ENCODE peak calls at places on chromosome 1, in five cellular contexts. One of them, this sample, is unnamed.
A peak's percentile ranks its signal among the peaks of the same experiment; 100 is the strongest.

GRCh38 chr1:209040351-209040750 is 543.2 kb upstream of the CAMK1G start:
- DNase-seq in SK-N-SH: no peak
- DNase-seq in H1: no peak
- DNase-seq in K562: no peak
- DNase-seq in HCT116: no peak
- DNase-seq in this sample: no peak

GRCh38 chr1:37486680-37487618 is 12.6 kb downstream of the ZC3H12A start:
- DNase-seq in SK-N-SH: peak; percentile 83
- DNase-seq in K562: peak; percentile 89
- DNase-seq in HCT116: peak; percentile 31
- DNase-seq in H1: peak; percentile 97
- DNase-seq in this sample: peak; percentile 65

GRCh38 chr1:171366099-171366498 is 52.1 kb downstream of the FMO4 start:
- DNase-seq in H1: no peak
- DNase-seq in HCT116: no peak
- DNase-seq in K562: no peak
- DNase-seq in SK-N-SH: no peak
- DNase-seq in this sample: no peak

GRCh38 chr1:212967767-212968166 is 17.4 kb downstream of the VASH2 start:
- DNase-seq in H1: no peak
- DNase-seq in SK-N-SH: peak; percentile 57
- DNase-seq in HCT116: peak; percentile 34
- DNase-seq in K562: peak; percentile 82
- DNase-seq in this sample: peak; percentile 69

GRCh38 chr1:42866549-42866948 is 20.1 kb downstream of the ZNF691 start:
- DNase-seq in K562: no peak
- DNase-seq in H1: no peak
- DNase-seq in HCT116: no peak
- DNase-seq in SK-N-SH: no peak
- DNase-seq in this sample: no peak

GRCh38 chr1:151326619-151327222 is 495 bp downstream of the PI4KB start:
- DNase-seq in HCT116: no peak
- DNase-seq in K562: no peak
- DNase-seq in SK-N-SH: peak; percentile 69
- DNase-seq in H1: no peak
- DNase-seq in this sample: peak; percentile 38

GRCh38 chr1:233672732-233673131 is 58.8 kb downstream of the KCNK1 start:
- DNase-seq in K562: no peak
- DNase-seq in H1: no peak
- DNase-seq in SK-N-SH: no peak
- DNase-seq in HCT116: no peak
- DNase-seq in this sample: no peak

GRCh38 chr1:2179283-2180013 is 15.1 kb downstream of the FAAP20 start:
- DNase-seq in K562: peak; percentile 40
- DNase-seq in HCT116: no peak
- DNase-seq in SK-N-SH: no peak
- DNase-seq in H1: no peak
- DNase-seq in this sample: no peak

GRCh38 chr1:39272027-39272790 is 67.7 kb downstream of the MACF1 start:
- DNase-seq in K562: peak; percentile 41
- DNase-seq in H1: no peak
- DNase-seq in SK-N-SH: no peak
- DNase-seq in HCT116: no peak
- DNase-seq in this sample: no peak

GRCh38 chr1:168485048-168485447 is 58.7 kb downstream of the XCL2 start:
- DNase-seq in H1: no peak
- DNase-seq in K562: no peak
- DNase-seq in HCT116: no peak
- DNase-seq in SK-N-SH: no peak
- DNase-seq in this sample: no peak

GRCh38 chr1:247373721-247374141 is 42.1 kb upstream of the ZNF496 start:
- DNase-seq in HCT116: no peak
- DNase-seq in SK-N-SH: peak; percentile 38
- DNase-seq in K562: peak; percentile 42
- DNase-seq in H1: peak; percentile 89
- DNase-seq in this sample: no peak

GRCh38 chr1:37814257-37814656 is 6.2 kb upstream of the YRDC start:
- DNase-seq in H1: no peak
- DNase-seq in SK-N-SH: no peak
- DNase-seq in K562: no peak
- DNase-seq in HCT116: no peak
- DNase-seq in this sample: no peak

GRCh38 chr1:18182518-18183160 is 75.0 kb downstream of the IGSF21 start:
- DNase-seq in H1: no peak
- DNase-seq in K562: no peak
- DNase-seq in HCT116: no peak
- DNase-seq in SK-N-SH: peak; percentile 73
- DNase-seq in this sample: no peak

GRCh38 chr1:2352341-2353214 is 38.8 kb downstream of the MORN1 start:
- DNase-seq in H1: no peak
- DNase-seq in HCT116: no peak
- DNase-seq in SK-N-SH: no peak
- DNase-seq in K562: no peak
- DNase-seq in this sample: no peak

GRCh38 chr1:201283836-201284553 is 689 bp downstream of the PKP1 start:
- DNase-seq in SK-N-SH: no peak
- DNase-seq in HCT116: no peak
- DNase-seq in H1: no peak
- DNase-seq in K562: no peak
- DNase-seq in this sample: no peak

GRCh38 chr1:47738560-47739182 is 258.5 kb downstream of the TRABD2B start:
- DNase-seq in H1: peak; percentile 86
- DNase-seq in HCT116: no peak
- DNase-seq in SK-N-SH: peak; percentile 74
- DNase-seq in K562: peak; percentile 78
- DNase-seq in this sample: no peak

GRCh38 chr1:216705686-216706085 is 17.5 kb downstream of the ESRRG start:
- DNase-seq in HCT116: no peak
- DNase-seq in H1: no peak
- DNase-seq in K562: no peak
- DNase-seq in SK-N-SH: peak; percentile 19
- DNase-seq in this sample: no peak

GRCh38 chr1:7564097-7564496 is 207.0 kb upstream of the VAMP3 start:
- DNase-seq in HCT116: no peak
- DNase-seq in H1: no peak
- DNase-seq in SK-N-SH: no peak
- DNase-seq in K562: no peak
- DNase-seq in this sample: no peak

GRCh38 chr1:209720826-209721225 is 16.2 kb downstream of the HSD11B1 start:
- DNase-seq in SK-N-SH: no peak
- DNase-seq in H1: no peak
- DNase-seq in HCT116: no peak
- DNase-seq in K562: no peak
- DNase-seq in this sample: no peak

GRCh38 chr1:47207811-47208373 is 18.1 kb upstream of the PDZK1IP1 start:
- DNase-seq in SK-N-SH: no peak
- DNase-seq in HCT116: no peak
- DNase-seq in H1: no peak
- DNase-seq in K562: no peak
- DNase-seq in this sample: no peak

GRCh38 chr1:79982218-79982617 is 975.7 kb upstream of the ADGRL4 start:
- DNase-seq in H1: no peak
- DNase-seq in HCT116: no peak
- DNase-seq in K562: no peak
- DNase-seq in SK-N-SH: no peak
- DNase-seq in this sample: no peak

GRCh38 chr1:47059376-47059775 is 7.7 kb upstream of the CYP4Z1 start:
- DNase-seq in SK-N-SH: no peak
- DNase-seq in H1: no peak
- DNase-seq in HCT116: no peak
- DNase-seq in K562: no peak
- DNase-seq in this sample: peak; percentile 24

GRCh38 chr1:114466334-114467014 is 44.5 kb downstream of the TRIM33 start:
- DNase-seq in SK-N-SH: no peak
- DNase-seq in H1: no peak
- DNase-seq in K562: no peak
- DNase-seq in HCT116: no peak
- DNase-seq in this sample: no peak

GRCh38 chr1:199866210-199866617 is 161.3 kb upstream of the NR5A2 start:
- DNase-seq in K562: no peak
- DNase-seq in HCT116: no peak
- DNase-seq in H1: no peak
- DNase-seq in SK-N-SH: no peak
- DNase-seq in this sample: no peak

GRCh38 chr1:6614953-6615785 is 1.6 kb downstream of the PHF13 start:
- DNase-seq in HCT116: no peak
- DNase-seq in K562: no peak
- DNase-seq in H1: no peak
- DNase-seq in SK-N-SH: peak; percentile 59
- DNase-seq in this sample: no peak

GRCh38 chr1:193284219-193284618 is 97.8 kb upstream of the B3GALT2 start:
- DNase-seq in H1: no peak
- DNase-seq in SK-N-SH: no peak
- DNase-seq in K562: no peak
- DNase-seq in HCT116: no peak
- DNase-seq in this sample: no peak

GRCh38 chr1:193285626-193286025 is 99.2 kb upstream of the B3GALT2 start:
- DNase-seq in K562: no peak
- DNase-seq in HCT116: no peak
- DNase-seq in H1: no peak
- DNase-seq in SK-N-SH: no peak
- DNase-seq in this sample: no peak

GRCh38 chr1:193278968-193279367 is 92.6 kb upstream of the B3GALT2 start:
- DNase-seq in K562: no peak
- DNase-seq in HCT116: no peak
- DNase-seq in H1: no peak
- DNase-seq in SK-N-SH: no peak
- DNase-seq in this sample: no peak

GRCh38 chr1:193283026-193283425 is 96.6 kb upstream of the B3GALT2 start:
- DNase-seq in H1: peak; percentile 52
- DNase-seq in SK-N-SH: no peak
- DNase-seq in K562: no peak
- DNase-seq in HCT116: no peak
- DNase-seq in this sample: no peak

DNA sequence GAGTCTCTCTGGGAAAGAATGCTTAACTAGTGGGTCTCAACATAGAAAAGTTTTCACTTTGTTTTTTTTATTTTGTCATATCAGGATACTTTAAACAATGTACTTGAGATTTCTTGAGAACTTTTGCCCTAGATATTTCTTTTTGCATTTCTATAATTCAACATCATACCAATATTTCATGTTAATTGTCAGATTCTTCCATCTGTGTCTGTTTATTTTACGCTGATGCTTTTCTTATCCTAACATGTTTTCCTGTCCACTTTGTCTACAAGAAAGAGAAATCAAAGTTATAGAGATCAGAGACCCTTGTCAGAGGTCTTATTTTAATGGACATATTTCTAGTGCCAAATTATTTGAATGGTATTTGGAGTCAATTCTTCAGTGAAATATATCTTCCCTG is 95.5 kb upstream of the B3GALT2 start:
- DNase-seq in HCT116: no peak
- DNase-seq in H1: no peak
- DNase-seq in K562: no peak
- DNase-seq in SK-N-SH: no peak
- DNase-seq in this sample: no peak
- TF ChIP-seq JUND in HCT116: no peak
- TF ChIP-seq JUND in H1: no peak
- TF ChIP-seq JUND in K562: no peak
- TF ChIP-seq JUND in SK-N-SH: no peak
- TF ChIP-seq JUND in this sample: no peak

GRCh38 chr1:117060441-117061317 is 553 bp downstream of the TTF2 start:
- DNase-seq in H1: no peak
- DNase-seq in K562: peak; percentile 67
- DNase-seq in SK-N-SH: peak; percentile 61
- DNase-seq in HCT116: peak; percentile 21
- DNase-seq in this sample: peak; percentile 35

GRCh38 chr1:117058810-117059209 is 1.3 kb upstream of the TTF2 start:
- DNase-seq in K562: no peak
- DNase-seq in HCT116: no peak
- DNase-seq in SK-N-SH: no peak
- DNase-seq in H1: no peak
- DNase-seq in this sample: no peak

GRCh38 chr1:117059678-117060440 is at the start of gene TTF2:
- DNase-seq in SK-N-SH: peak; percentile 96
- DNase-seq in H1: peak; percentile 93
- DNase-seq in HCT116: peak; percentile 99
- DNase-seq in K562: peak; percentile 98
- DNase-seq in this sample: peak; percentile 99

GRCh38 chr1:117061986-117062415 is 1.9 kb downstream of the TTF2 start:
- DNase-seq in H1: no peak
- DNase-seq in K562: no peak
- DNase-seq in HCT116: no peak
- DNase-seq in SK-N-SH: no peak
- DNase-seq in this sample: no peak

DNA sequence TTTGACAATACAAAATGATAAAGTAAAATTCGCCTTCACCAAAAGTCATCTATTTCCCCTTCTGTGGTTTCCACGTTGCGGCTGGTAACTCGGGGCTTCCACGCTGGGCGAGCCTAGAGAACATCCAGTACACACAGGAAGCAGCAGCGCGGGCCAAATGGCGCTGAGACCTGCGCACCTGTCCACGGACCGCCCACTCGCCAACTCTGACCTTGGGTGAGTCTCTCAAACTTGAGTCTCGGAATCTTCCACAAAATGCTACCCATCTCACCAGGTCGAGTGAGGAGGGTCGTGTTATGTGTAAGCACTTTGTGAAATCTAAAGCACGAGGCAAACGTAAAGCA is 820 bp upstream of the TTF2 start:
- DNase-seq in K562: no peak
- DNase-seq in H1: no peak
- DNase-seq in HCT116: peak; percentile 31
- DNase-seq in SK-N-SH: no peak
- DNase-seq in this sample: peak; percentile 72
- TF ChIP-seq JUND in K562: no peak
- TF ChIP-seq JUND in H1: no peak
- TF ChIP-seq JUND in HCT116: no peak
- TF ChIP-seq JUND in SK-N-SH: no peak
- TF ChIP-seq JUND in this sample: no peak

DNA sequence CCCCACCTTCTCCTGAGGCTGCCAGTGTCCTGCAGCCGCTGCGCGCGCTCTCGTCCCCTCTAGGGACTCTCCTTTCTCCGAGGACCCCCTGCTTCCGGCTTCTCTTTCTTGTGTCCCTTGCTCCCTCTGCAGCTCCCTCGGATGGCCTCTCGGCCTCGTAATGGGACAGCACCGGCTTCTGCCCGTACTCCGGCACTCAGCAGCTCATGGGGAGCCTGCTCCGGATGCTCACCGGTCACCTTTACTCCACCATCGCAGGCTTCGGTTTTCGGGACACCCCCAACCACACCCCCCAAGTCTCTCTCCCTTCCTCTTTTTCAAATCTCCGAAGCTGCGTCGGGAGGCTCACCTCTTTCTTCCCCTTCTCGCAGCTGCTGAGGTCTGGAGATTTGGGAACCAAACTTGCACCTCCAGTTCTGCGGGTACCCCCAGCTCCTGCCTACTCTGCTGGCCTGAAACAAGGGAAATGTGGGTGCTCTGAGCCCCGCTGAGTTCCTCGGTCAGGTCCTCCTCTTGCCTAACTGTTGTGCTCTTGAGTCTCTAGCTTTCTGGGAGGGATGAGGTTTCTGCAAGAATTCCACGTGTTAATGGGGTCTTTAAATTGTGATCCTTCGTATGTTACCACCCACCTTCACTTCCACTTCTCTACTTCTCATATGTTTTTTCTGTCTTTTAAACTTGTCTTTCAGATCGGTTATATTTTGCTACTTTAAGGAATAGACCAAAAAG is 931 bp downstream of the CDC14A start:
- DNase-seq in K562: peak; percentile 43
- DNase-seq in SK-N-SH: peak; percentile 54
- DNase-seq in HCT116: no peak
- DNase-seq in H1: peak; percentile 77
- DNase-seq in this sample: peak; percentile 4
- TF ChIP-seq JUND in K562: no peak
- TF ChIP-seq JUND in SK-N-SH: no peak
- TF ChIP-seq JUND in HCT116: no peak
- TF ChIP-seq JUND in H1: no peak
- TF ChIP-seq JUND in this sample: no peak

GRCh38 chr1:184340984-184341383 is 45.8 kb upstream of the C1orf21 start:
- DNase-seq in K562: no peak
- DNase-seq in HCT116: no peak
- DNase-seq in H1: no peak
- DNase-seq in SK-N-SH: no peak
- DNase-seq in this sample: no peak
- TF ChIP-seq JUND in K562: no peak
- TF ChIP-seq JUND in HCT116: no peak
- TF ChIP-seq JUND in H1: no peak
- TF ChIP-seq JUND in SK-N-SH: no peak
- TF ChIP-seq JUND in this sample: no peak

This sample was measured in T47D.